ENCODE peak calls at places on chromosomes 12 and 14, in eight cellular contexts. One of them, this sample, is unnamed.

GRCh38 chr12:94386422-94386821 is 73.2 kb downstream of the CEP83 start:
- DNase-seq in PC-3: no peak
- DNase-seq in pancreas: no peak
- DNase-seq in CD4-positive, alpha-beta memory T cell: no peak
- DNase-seq in left ventricle myocardium inferior: no peak
- DNase-seq in body of pancreas: no peak
- DNase-seq in uterus: no peak
- DNase-seq in thyroid gland: no peak
- DNase-seq in this sample: no peak

GRCh38 chr12:125890983-125891382 is 825.7 kb downstream of the AACS start:
- DNase-seq in body of pancreas: no peak
- DNase-seq in thyroid gland: no peak
- DNase-seq in pancreas: no peak
- DNase-seq in uterus: no peak
- DNase-seq in PC-3: peak
- DNase-seq in left ventricle myocardium inferior: peak
- DNase-seq in CD4-positive, alpha-beta memory T cell: no peak
- DNase-seq in this sample: no peak

GRCh38 chr14:103130965-103131364 is 7.7 kb downstream of the TNFAIP2 start:
- DNase-seq in left ventricle myocardium inferior: no peak
- DNase-seq in thyroid gland: peak
- DNase-seq in body of pancreas: peak
- DNase-seq in PC-3: peak
- DNase-seq in uterus: peak
- DNase-seq in CD4-positive, alpha-beta memory T cell: no peak
- DNase-seq in pancreas: peak
- DNase-seq in this sample: peak

GRCh38 chr12:108475396-108475795 is 39.7 kb upstream of the FICD start:
- DNase-seq in pancreas: no peak
- DNase-seq in PC-3: no peak
- DNase-seq in thyroid gland: no peak
- DNase-seq in uterus: no peak
- DNase-seq in CD4-positive, alpha-beta memory T cell: no peak
- DNase-seq in body of pancreas: no peak
- DNase-seq in left ventricle myocardium inferior: no peak
- DNase-seq in this sample: no peak

GRCh38 chr14:75280448-75280830 is 1.8 kb downstream of the FOS start:
- DNase-seq in CD4-positive, alpha-beta memory T cell: no peak
- DNase-seq in body of pancreas: peak
- DNase-seq in uterus: no peak
- DNase-seq in PC-3: no peak
- DNase-seq in left ventricle myocardium inferior: no peak
- DNase-seq in thyroid gland: no peak
- DNase-seq in pancreas: no peak
- DNase-seq in this sample: no peak

GRCh38 chr12:117835113-117835512 is 133.7 kb downstream of the KSR2 start:
- DNase-seq in pancreas: no peak
- DNase-seq in uterus: no peak
- DNase-seq in thyroid gland: no peak
- DNase-seq in CD4-positive, alpha-beta memory T cell: no peak
- DNase-seq in PC-3: no peak
- DNase-seq in left ventricle myocardium inferior: no peak
- DNase-seq in body of pancreas: no peak
- DNase-seq in this sample: no peak

GRCh38 chr14:24430143-24430681 is 458 bp downstream of the KHNYN start:
- DNase-seq in thyroid gland: peak
- DNase-seq in pancreas: peak
- DNase-seq in body of pancreas: peak
- DNase-seq in CD4-positive, alpha-beta memory T cell: peak
- DNase-seq in uterus: peak
- DNase-seq in PC-3: peak
- DNase-seq in left ventricle myocardium inferior: peak
- DNase-seq in this sample: no peak

GRCh38 chr12:3436496-3437060 is 54.4 kb upstream of the PRMT8 start:
- DNase-seq in PC-3: peak
- DNase-seq in body of pancreas: peak
- DNase-seq in thyroid gland: no peak
- DNase-seq in left ventricle myocardium inferior: no peak
- DNase-seq in CD4-positive, alpha-beta memory T cell: no peak
- DNase-seq in uterus: no peak
- DNase-seq in pancreas: no peak
- DNase-seq in this sample: no peak

GRCh38 chr12:76199808-76200207 is 115.3 kb upstream of the NAP1L1 start:
- DNase-seq in left ventricle myocardium inferior: no peak
- DNase-seq in pancreas: no peak
- DNase-seq in uterus: no peak
- DNase-seq in body of pancreas: no peak
- DNase-seq in thyroid gland: no peak
- DNase-seq in PC-3: no peak
- DNase-seq in CD4-positive, alpha-beta memory T cell: no peak
- DNase-seq in this sample: no peak

GRCh38 chr12:45732250-45732649 is 2.7 kb downstream of the ARID2 start:
- DNase-seq in CD4-positive, alpha-beta memory T cell: peak
- DNase-seq in body of pancreas: no peak
- DNase-seq in left ventricle myocardium inferior: no peak
- DNase-seq in thyroid gland: no peak
- DNase-seq in uterus: no peak
- DNase-seq in PC-3: peak
- DNase-seq in pancreas: no peak
- DNase-seq in this sample: no peak

GRCh38 chr14:65281991-65282908 is 130.3 kb upstream of the FUT8 start:
- DNase-seq in PC-3: no peak
- DNase-seq in uterus: no peak
- DNase-seq in body of pancreas: no peak
- DNase-seq in thyroid gland: no peak
- DNase-seq in pancreas: no peak
- DNase-seq in left ventricle myocardium inferior: no peak
- DNase-seq in CD4-positive, alpha-beta memory T cell: peak
- DNase-seq in this sample: no peak
- H3K4me3 ChIP-seq in PC-3: no peak
- H3K4me3 ChIP-seq in uterus: peak
- H3K4me3 ChIP-seq in body of pancreas: no peak
- H3K4me3 ChIP-seq in thyroid gland: no peak
- H3K4me3 ChIP-seq in pancreas: no peak
- H3K4me3 ChIP-seq in left ventricle myocardium inferior: peak
- H3K4me3 ChIP-seq in CD4-positive, alpha-beta memory T cell: peak
- H3K4me3 ChIP-seq in this sample: no peak

GRCh38 chr14:89810101-89810500 is 144.4 kb downstream of the EFCAB11 start:
- DNase-seq in PC-3: no peak
- DNase-seq in left ventricle myocardium inferior: no peak
- DNase-seq in CD4-positive, alpha-beta memory T cell: no peak
- DNase-seq in uterus: no peak
- DNase-seq in thyroid gland: no peak
- DNase-seq in pancreas: no peak
- DNase-seq in body of pancreas: no peak
- DNase-seq in this sample: no peak
- H3K27ac ChIP-seq in PC-3: no peak
- H3K27ac ChIP-seq in left ventricle myocardium inferior: no peak
- H3K27ac ChIP-seq in CD4-positive, alpha-beta memory T cell: no peak
- H3K27ac ChIP-seq in uterus: no peak
- H3K27ac ChIP-seq in thyroid gland: no peak
- H3K27ac ChIP-seq in pancreas: no peak
- H3K27ac ChIP-seq in body of pancreas: no peak
- H3K27ac ChIP-seq in this sample: no peak

DNA sequence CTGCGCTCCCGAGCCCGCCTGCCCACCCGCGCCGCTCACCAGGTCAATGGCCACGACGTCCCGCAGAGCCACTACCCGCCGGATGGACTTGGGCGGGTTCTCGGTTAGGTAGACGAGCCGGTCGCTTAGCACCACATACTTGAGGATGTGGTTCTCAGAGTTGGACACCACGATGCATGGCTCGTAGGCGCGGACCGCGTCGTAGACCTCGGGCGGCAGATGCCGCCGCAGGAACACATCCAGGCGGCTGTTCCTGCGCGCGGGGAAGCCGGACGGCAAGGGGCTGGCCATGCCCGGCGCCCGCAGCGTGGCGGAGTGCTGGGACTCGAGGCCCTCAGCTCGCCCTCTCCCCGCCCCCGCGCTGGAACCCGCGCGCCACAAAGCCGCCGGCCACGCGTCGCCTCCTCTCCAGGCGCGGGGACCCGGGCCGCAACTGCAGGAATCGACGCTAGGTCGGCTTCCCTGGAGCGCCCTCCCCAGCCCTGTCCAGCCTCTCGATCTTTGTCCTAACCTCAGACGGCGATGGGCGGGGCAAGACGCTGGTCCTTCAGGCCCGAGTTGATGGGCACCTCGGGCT is at the start of gene C12orf56:
- DNase-seq in thyroid gland: peak
- DNase-seq in left ventricle myocardium inferior: no peak
- DNase-seq in body of pancreas: peak
- DNase-seq in PC-3: no peak
- DNase-seq in CD4-positive, alpha-beta memory T cell: no peak
- DNase-seq in pancreas: peak
- DNase-seq in uterus: no peak
- DNase-seq in this sample: no peak
- H3K4me3 ChIP-seq in thyroid gland: no peak
- H3K4me3 ChIP-seq in left ventricle myocardium inferior: peak
- H3K4me3 ChIP-seq in body of pancreas: peak
- H3K4me3 ChIP-seq in PC-3: no peak
- H3K4me3 ChIP-seq in CD4-positive, alpha-beta memory T cell: peak
- H3K4me3 ChIP-seq in pancreas: peak
- H3K4me3 ChIP-seq in uterus: no peak
- H3K4me3 ChIP-seq in this sample: peak

GRCh38 chr12:121227294-121227693 is 17.4 kb downstream of the P2RX4 start:
- DNase-seq in body of pancreas: peak
- DNase-seq in uterus: no peak
- DNase-seq in thyroid gland: peak
- DNase-seq in left ventricle myocardium inferior: no peak
- DNase-seq in PC-3: peak
- DNase-seq in CD4-positive, alpha-beta memory T cell: no peak
- DNase-seq in pancreas: peak
- DNase-seq in this sample: no peak
- H3K27ac ChIP-seq in body of pancreas: peak
- H3K27ac ChIP-seq in uterus: no peak
- H3K27ac ChIP-seq in thyroid gland: peak
- H3K27ac ChIP-seq in left ventricle myocardium inferior: no peak
- H3K27ac ChIP-seq in PC-3: peak
- H3K27ac ChIP-seq in CD4-positive, alpha-beta memory T cell: no peak
- H3K27ac ChIP-seq in pancreas: peak
- H3K27ac ChIP-seq in this sample: no peak

This sample was measured in RWPE2.